ENCODE peak calls at places on chromosomes 6 and 20, in ten cellular contexts. C is A549, G is suprapubic skin, K is transverse colon, B is testis, A is sigmoid colon, Q is body of pancreas, V is ovary, T is adrenal gland, J is H1. M is an unnamed sample. For H3K4me1, the result is how much of the 10 kb centered on the place peaks cover.

GRCh38 chr6:166757226-166758135 is 130.4 kb upstream of the RPS6KA2 start:
- DNase-seq in C (no peak), G (no peak), K (no peak), B (no peak), A (no peak), Q (no peak), V (no peak), T (no peak), J (no peak), M (no peak)

GRCh38 chr6:145454006-145454405 is 281.3 kb downstream of the EPM2A start:
- DNase-seq in C (no peak), G (no peak), K (no peak), B (no peak), A (no peak), Q (no peak), V (no peak), T (no peak), J (no peak), M (no peak)

GRCh38 chr6:92550501-92550900 is 868.9 kb downstream of the EPHA7 start:
- DNase-seq in C (no peak), G (no peak), K (no peak), B (no peak), A (no peak), Q (no peak), V (no peak), T (no peak), J (no peak), M (no peak)

GRCh38 chr20:32205502-32206382 is 1.8 kb downstream of the PLAGL2 start:
- DNase-seq in C (no peak), G (no peak), K (no peak), B (no peak), A (no peak), Q (no peak), V (no peak), T (no peak), J (no peak), M (no peak)

GRCh38 chr6:37698264-37699137 is 818 bp upstream of the MDGA1 start:
- DNase-seq in C (peak), G (peak), K (peak), B (peak), A (peak), Q (peak), V (peak), T (peak), J (peak), M (peak)

GRCh38 chr20:62938105-62938888 is at the start of gene GID8:
- DNase-seq in C (peak), G (peak), K (peak), B (peak), A (peak), Q (peak), V (peak), T (peak), J (no peak), M (peak)

GRCh38 chr20:24691901-24692351 is 222.5 kb downstream of the SYNDIG1 start:
- DNase-seq in C (no peak), G (peak), K (no peak), B (peak), A (peak), Q (no peak), V (no peak), T (no peak), J (peak), M (peak)

GRCh38 chr20:37538003-37538402 is 10.3 kb upstream of the BLCAP start:
- DNase-seq in C (peak), G (peak), K (no peak), B (no peak), A (no peak), Q (no peak), V (no peak), T (peak), J (no peak), M (no peak)

GRCh38 chr6:127317275-127318128 is 25.9 kb downstream of the ECHDC1 start:
- DNase-seq in C (no peak), G (no peak), K (no peak), B (no peak), A (no peak), Q (no peak), V (no peak), T (no peak), J (no peak), M (no peak)

GRCh38 chr20:51339721-51340450 is 202.6 kb downstream of the NFATC2 start:
- DNase-seq in C (no peak), G (no peak), K (no peak), B (no peak), A (no peak), Q (no peak), V (no peak), T (no peak), J (no peak), M (no peak)

GRCh38 chr20:36093025-36093803 is 61.3 kb upstream of the EPB41L1 start:
- DNase-seq in C (peak), G (peak), K (peak), B (peak), A (peak), Q (peak), V (peak), T (peak), J (no peak), M (peak)

GRCh38 chr6:137874204-137875001 is 7.3 kb downstream of the TNFAIP3 start:
- DNase-seq in C (peak), G (no peak), K (peak), B (no peak), A (no peak), Q (no peak), V (no peak), T (no peak), J (no peak), M (no peak)

GRCh38 chr20:19849341-19850189 is 91.5 kb downstream of the RIN2 start:
- DNase-seq in C (no peak), G (no peak), K (no peak), B (peak), A (no peak), Q (no peak), V (no peak), T (no peak), J (no peak), M (peak)

GRCh38 chr6:49693512-49693911 is 19.8 kb downstream of the CRISP2 start:
- DNase-seq in C (no peak), G (no peak), K (no peak), B (no peak), A (no peak), Q (no peak), V (no peak), T (no peak), J (no peak), M (no peak)

GRCh38 chr6:170082067-170082466 is 208.8 kb downstream of the DLL1 start:
- DNase-seq in C (no peak), G (peak), K (no peak), B (peak), A (no peak), Q (no peak), V (no peak), T (peak), J (no peak), M (no peak)

GRCh38 chr6:73180076-73180717 is 45.1 kb downstream of the KHDC1L start:
- DNase-seq in C (no peak), G (no peak), K (no peak), B (no peak), A (no peak), Q (no peak), V (no peak), T (no peak), J (no peak), M (no peak)

DNA sequence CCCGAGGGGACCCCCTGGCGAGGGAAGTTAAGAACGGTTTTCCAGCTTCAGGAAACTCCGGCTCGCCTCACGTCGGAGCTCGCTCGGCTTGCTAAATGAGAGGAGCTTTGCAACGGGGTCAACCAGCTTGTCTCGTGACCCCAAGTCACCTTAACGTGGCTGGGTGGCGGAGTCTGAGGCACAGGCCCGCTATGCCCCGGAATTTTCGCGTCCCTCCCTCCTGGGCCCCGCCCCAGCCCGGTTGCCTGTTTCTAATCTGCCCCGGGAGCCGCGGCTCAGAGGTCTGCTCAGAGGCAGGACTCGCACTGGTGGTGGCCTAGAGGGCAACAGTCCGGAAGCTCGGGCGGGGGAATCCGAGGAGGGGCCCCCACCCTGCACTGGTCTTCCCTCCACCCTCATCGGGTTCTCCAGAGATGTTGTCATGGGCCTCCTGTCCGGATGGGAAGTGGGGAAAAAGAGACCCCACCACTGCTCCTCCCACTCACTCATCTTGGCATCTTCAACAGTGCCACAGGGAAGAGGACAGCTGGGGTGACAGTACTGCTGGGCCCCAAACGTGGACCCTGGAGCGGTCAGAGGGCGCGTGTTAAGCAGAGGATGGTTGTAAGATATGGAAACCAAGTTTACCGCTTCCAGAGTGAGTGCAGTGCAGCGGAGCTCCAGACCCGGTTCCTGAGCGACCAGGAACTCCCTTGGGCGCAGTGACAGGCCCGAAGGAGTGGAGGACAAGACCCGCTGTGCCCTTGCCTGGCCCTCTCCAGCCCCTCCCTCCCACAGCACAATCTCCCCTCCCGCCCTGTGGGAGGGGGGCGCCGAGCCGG is 3.4 kb downstream of the NR2E1 start:
- DNase-seq in C (no peak), G (no peak), K (no peak), B (no peak), A (no peak), Q (no peak), V (no peak), T (no peak), J (peak), M (no peak)
- H3K27ac ChIP-seq in C (no peak), G (no peak), K (no peak), B (no peak), A (no peak), Q (no peak), V (no peak), T (no peak), J (no peak), M (no peak)

GRCh38 chr6:111481836-111482235 is 1.2 kb downstream of the REV3L start:
- DNase-seq in C (peak), G (no peak), K (no peak), B (no peak), A (no peak), Q (no peak), V (no peak), T (no peak), J (no peak), M (no peak)

GRCh38 chr6:111482236-111482958 is 621 bp downstream of the REV3L start:
- DNase-seq in C (no peak), G (peak), K (peak), B (peak), A (peak), Q (peak), V (peak), T (peak), J (no peak), M (peak)

GRCh38 chr6:111478749-111479148 is 4.3 kb downstream of the REV3L start:
- DNase-seq in C (peak), G (no peak), K (no peak), B (no peak), A (no peak), Q (no peak), V (no peak), T (no peak), J (no peak), M (no peak)

GRCh38 chr6:111482959-111483735 is at the start of gene REV3L:
- DNase-seq in C (peak), G (peak), K (peak), B (peak), A (peak), Q (peak), V (peak), T (peak), J (peak), M (peak)

DNA sequence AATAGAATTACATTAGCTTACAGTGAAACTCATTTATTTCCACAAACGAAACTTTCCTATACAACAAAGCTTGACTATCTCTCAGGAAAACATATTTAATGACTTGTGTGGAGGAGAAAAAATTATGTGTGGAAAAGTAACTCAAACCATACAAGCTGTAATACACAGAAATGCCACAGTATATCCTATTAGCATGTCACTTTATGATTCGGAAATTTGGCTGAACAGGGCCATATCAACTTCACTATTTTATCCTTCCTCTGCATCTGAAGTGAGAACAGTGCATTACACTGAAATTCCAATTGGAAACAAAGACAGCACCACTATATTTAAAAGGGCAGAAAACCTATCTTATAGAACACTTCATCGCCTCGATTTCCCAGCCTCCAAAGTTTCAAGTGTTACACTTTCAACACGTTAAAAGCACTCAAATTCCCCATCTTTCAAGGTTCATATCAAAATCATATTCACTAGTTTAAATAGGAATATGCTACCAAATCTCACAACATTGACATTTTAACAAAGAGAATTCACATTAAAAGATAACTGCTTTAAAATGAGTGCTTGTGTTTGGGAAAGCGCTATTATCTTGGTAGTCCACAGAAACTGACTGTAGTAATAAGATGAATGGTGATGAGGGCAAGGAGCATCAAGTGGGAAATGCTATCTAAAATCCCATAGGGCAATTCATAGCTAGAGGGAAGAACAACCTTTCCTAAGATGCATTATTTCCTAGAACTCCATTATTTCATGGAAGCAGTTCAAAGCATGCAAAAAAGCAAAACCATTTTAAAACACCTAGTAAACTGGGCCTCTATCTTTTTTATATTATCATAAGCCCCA is 1.8 kb downstream of the REV3L start:
- DNase-seq in C (no peak), G (no peak), K (no peak), B (no peak), A (no peak), Q (no peak), V (no peak), T (no peak), J (no peak), M (no peak)
- H3K4me1 ChIP-seq in C (half or more), G (under half), K (under half), B (under half), A (under half), Q (under half), V (under half), T (half or more), J (under half), M (under half)

DNA sequence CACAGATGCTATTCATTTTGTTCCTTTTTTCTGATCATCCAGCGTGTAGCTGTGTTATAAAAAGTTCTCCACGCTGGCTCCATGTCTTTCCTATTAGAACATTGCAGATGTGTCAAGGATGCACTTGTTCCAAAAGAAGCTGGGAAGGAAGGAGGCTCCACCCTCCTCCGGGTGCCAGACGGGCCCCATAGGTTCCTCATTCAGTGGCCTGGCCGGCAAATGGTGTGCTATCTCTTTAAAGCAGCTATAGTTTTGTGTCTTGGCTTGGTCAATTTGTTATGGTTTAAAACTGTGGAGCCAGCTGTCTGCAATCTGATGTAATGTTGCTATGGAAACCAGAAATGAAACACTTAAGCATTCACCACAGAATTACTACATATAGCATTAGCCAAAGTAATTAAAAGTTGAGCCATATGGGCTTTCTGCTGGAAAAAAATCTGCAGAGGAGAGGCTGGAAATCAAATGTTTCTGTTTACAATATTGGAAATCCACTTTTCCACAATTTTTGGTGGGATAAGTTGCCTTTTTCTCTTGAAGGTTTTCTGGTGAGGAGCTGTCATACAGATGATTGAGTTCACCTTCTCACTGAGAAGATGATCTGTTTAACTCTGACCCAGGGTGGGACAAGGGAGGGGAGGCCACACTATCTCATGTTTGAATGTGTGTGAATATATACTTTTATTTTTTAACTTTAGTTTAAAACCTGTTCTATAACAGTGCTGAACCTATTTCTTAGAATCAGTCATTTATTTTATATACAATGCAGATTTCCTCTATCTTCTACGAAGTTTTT is 167.3 kb downstream of the SASH1 start:
- DNase-seq in C (peak), G (peak), K (peak), B (peak), A (peak), Q (no peak), V (no peak), T (no peak), J (no peak), M (no peak)
- TF ChIP-seq POLR2A in C (no peak), G (peak), K (peak), B (no peak), A (no peak), Q (no peak), V (no peak), T (no peak), J (no peak), M (peak)

GRCh38 chr6:150169609-150170008 is 26.8 kb downstream of the PPP1R14C start:
- DNase-seq in C (no peak), G (no peak), K (no peak), B (no peak), A (no peak), Q (no peak), V (no peak), T (no peak), J (no peak), M (no peak)
- H3K27ac ChIP-seq in C (no peak), G (no peak), K (no peak), B (no peak), A (no peak), Q (no peak), V (no peak), T (no peak), J (no peak), M (no peak)

GRCh38 chr6:155077784-155078183 is 82.7 kb downstream of the TIAM2 start:
- DNase-seq in C (no peak), G (no peak), K (no peak), B (no peak), A (no peak), Q (no peak), V (no peak), T (no peak), J (no peak), M (no peak)

GRCh38 chr6:155075938-155076337 is 80.8 kb downstream of the TIAM2 start:
- DNase-seq in C (no peak), G (no peak), K (no peak), B (no peak), A (no peak), Q (no peak), V (no peak), T (no peak), J (no peak), M (no peak)

GRCh38 chr6:155078331-155078745 is 83.2 kb downstream of the TIAM2 start:
- DNase-seq in C (no peak), G (no peak), K (no peak), B (peak), A (no peak), Q (no peak), V (peak), T (peak), J (no peak), M (no peak)

GRCh38 chr6:155079985-155080452 is 84.9 kb downstream of the TIAM2 start:
- DNase-seq in C (no peak), G (no peak), K (no peak), B (no peak), A (no peak), Q (no peak), V (no peak), T (no peak), J (no peak), M (no peak)

DNA sequence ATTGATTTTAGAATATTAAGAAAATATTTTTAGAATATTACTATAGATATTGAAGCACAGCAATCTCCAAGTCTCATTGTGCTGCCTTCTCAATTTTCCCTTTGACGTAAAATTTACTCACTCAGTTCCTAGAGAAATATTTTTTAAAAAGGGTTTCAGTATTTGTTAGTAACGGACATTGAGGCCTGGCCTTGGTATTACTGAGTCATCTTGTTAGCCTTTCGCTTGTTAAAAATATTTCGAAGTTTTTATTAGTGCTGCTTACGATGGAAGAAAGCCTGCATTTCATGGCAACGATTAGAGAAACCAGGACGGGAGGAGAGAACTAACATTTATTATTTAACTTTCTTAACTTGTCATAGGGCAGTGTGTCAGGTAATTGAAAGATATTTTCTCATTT is 82.2 kb downstream of the TIAM2 start:
- DNase-seq in C (no peak), G (no peak), K (no peak), B (no peak), A (no peak), Q (no peak), V (no peak), T (no peak), J (no peak), M (no peak)
- H3K4me1 ChIP-seq in C (under half), G (under half), K (under half), B (under half), A (under half), Q (under half), V (under half), T (under half), J (under half), M (under half)